ENCODE peak calls at places on chromosomes 11 and 22, in ten cellular contexts. One of them, this sample, is unnamed. For H3K4me1, the result is how much of the 10 kb centered on the place peaks cover.

GRCh38 chr11:39220501-39221230 is 2238.8 kb downstream of the LRRC4C start:
- DNase-seq in PC-9: no peak
- DNase-seq in transverse colon: no peak
- DNase-seq in aorta: no peak
- DNase-seq in SJCRH30: no peak
- DNase-seq in prostate gland: no peak
- DNase-seq in suprapubic skin: no peak
- DNase-seq in stomach: no peak
- DNase-seq in cardiac muscle cell: no peak
- DNase-seq in right lobe of liver: no peak
- DNase-seq in this sample: no peak

GRCh38 chr22:28024422-28024888 is 105.4 kb upstream of the PITPNB start:
- DNase-seq in SJCRH30: no peak
- DNase-seq in suprapubic skin: peak
- DNase-seq in cardiac muscle cell: no peak
- DNase-seq in transverse colon: no peak
- DNase-seq in PC-9: no peak
- DNase-seq in right lobe of liver: peak
- DNase-seq in prostate gland: no peak
- DNase-seq in stomach: peak
- DNase-seq in aorta: peak
- DNase-seq in this sample: no peak

GRCh38 chr22:45262931-45263789 is 21.6 kb upstream of the UPK3A start:
- DNase-seq in stomach: no peak
- DNase-seq in prostate gland: no peak
- DNase-seq in PC-9: no peak
- DNase-seq in cardiac muscle cell: no peak
- DNase-seq in transverse colon: peak
- DNase-seq in suprapubic skin: no peak
- DNase-seq in SJCRH30: no peak
- DNase-seq in aorta: peak
- DNase-seq in right lobe of liver: no peak
- DNase-seq in this sample: no peak

GRCh38 chr11:37449146-37449545 is 851.1 kb upstream of the RAG2 start:
- DNase-seq in SJCRH30: peak
- DNase-seq in right lobe of liver: peak
- DNase-seq in aorta: no peak
- DNase-seq in transverse colon: no peak
- DNase-seq in prostate gland: no peak
- DNase-seq in PC-9: peak
- DNase-seq in suprapubic skin: no peak
- DNase-seq in stomach: no peak
- DNase-seq in cardiac muscle cell: peak
- DNase-seq in this sample: no peak

GRCh38 chr11:44456544-44457270 is 108.8 kb upstream of the CD82 start:
- DNase-seq in aorta: no peak
- DNase-seq in transverse colon: no peak
- DNase-seq in stomach: no peak
- DNase-seq in prostate gland: no peak
- DNase-seq in SJCRH30: peak
- DNase-seq in right lobe of liver: no peak
- DNase-seq in PC-9: peak
- DNase-seq in suprapubic skin: no peak
- DNase-seq in cardiac muscle cell: no peak
- DNase-seq in this sample: no peak

GRCh38 chr11:62186195-62186594 is 3.8 kb upstream of the SCGB1D1 start:
- DNase-seq in suprapubic skin: no peak
- DNase-seq in PC-9: no peak
- DNase-seq in transverse colon: no peak
- DNase-seq in right lobe of liver: no peak
- DNase-seq in SJCRH30: no peak
- DNase-seq in aorta: no peak
- DNase-seq in stomach: no peak
- DNase-seq in prostate gland: no peak
- DNase-seq in cardiac muscle cell: no peak
- DNase-seq in this sample: no peak

GRCh38 chr22:27809226-27809625 is 7.7 kb upstream of the MN1 start:
- DNase-seq in aorta: no peak
- DNase-seq in transverse colon: no peak
- DNase-seq in prostate gland: no peak
- DNase-seq in suprapubic skin: no peak
- DNase-seq in PC-9: no peak
- DNase-seq in stomach: no peak
- DNase-seq in right lobe of liver: no peak
- DNase-seq in SJCRH30: no peak
- DNase-seq in cardiac muscle cell: no peak
- DNase-seq in this sample: no peak

GRCh38 chr11:103649401-103649895 is 387.0 kb upstream of the DDI1 start:
- DNase-seq in transverse colon: no peak
- DNase-seq in cardiac muscle cell: no peak
- DNase-seq in PC-9: no peak
- DNase-seq in SJCRH30: no peak
- DNase-seq in right lobe of liver: no peak
- DNase-seq in stomach: no peak
- DNase-seq in prostate gland: no peak
- DNase-seq in aorta: no peak
- DNase-seq in suprapubic skin: no peak
- DNase-seq in this sample: no peak

GRCh38 chr11:128467610-128468041 is 119.7 kb downstream of the ETS1 start:
- DNase-seq in prostate gland: no peak
- DNase-seq in stomach: no peak
- DNase-seq in SJCRH30: peak
- DNase-seq in transverse colon: no peak
- DNase-seq in aorta: peak
- DNase-seq in suprapubic skin: no peak
- DNase-seq in cardiac muscle cell: no peak
- DNase-seq in right lobe of liver: no peak
- DNase-seq in PC-9: peak
- DNase-seq in this sample: peak

GRCh38 chr11:128465531-128465930 is 121.8 kb downstream of the ETS1 start:
- DNase-seq in right lobe of liver: no peak
- DNase-seq in SJCRH30: no peak
- DNase-seq in aorta: no peak
- DNase-seq in prostate gland: no peak
- DNase-seq in PC-9: no peak
- DNase-seq in stomach: no peak
- DNase-seq in cardiac muscle cell: no peak
- DNase-seq in transverse colon: no peak
- DNase-seq in suprapubic skin: no peak
- DNase-seq in this sample: no peak

GRCh38 chr11:128464878-128465277 is 122.5 kb downstream of the ETS1 start:
- DNase-seq in right lobe of liver: no peak
- DNase-seq in transverse colon: no peak
- DNase-seq in SJCRH30: no peak
- DNase-seq in PC-9: no peak
- DNase-seq in suprapubic skin: no peak
- DNase-seq in stomach: no peak
- DNase-seq in aorta: no peak
- DNase-seq in prostate gland: no peak
- DNase-seq in cardiac muscle cell: no peak
- DNase-seq in this sample: no peak

GRCh38 chr11:128467041-128467440 is 120.3 kb downstream of the ETS1 start:
- DNase-seq in prostate gland: no peak
- DNase-seq in aorta: no peak
- DNase-seq in PC-9: no peak
- DNase-seq in transverse colon: no peak
- DNase-seq in right lobe of liver: no peak
- DNase-seq in suprapubic skin: no peak
- DNase-seq in SJCRH30: no peak
- DNase-seq in stomach: no peak
- DNase-seq in cardiac muscle cell: no peak
- DNase-seq in this sample: no peak

GRCh38 chr11:128465946-128466688 is 121.2 kb downstream of the ETS1 start:
- DNase-seq in transverse colon: no peak
- DNase-seq in right lobe of liver: no peak
- DNase-seq in cardiac muscle cell: no peak
- DNase-seq in aorta: peak
- DNase-seq in prostate gland: no peak
- DNase-seq in stomach: no peak
- DNase-seq in suprapubic skin: no peak
- DNase-seq in SJCRH30: no peak
- DNase-seq in PC-9: no peak
- DNase-seq in this sample: no peak
- H3K4me1 ChIP-seq in transverse colon: under half
- H3K4me1 ChIP-seq in right lobe of liver: under half
- H3K4me1 ChIP-seq in cardiac muscle cell: under half
- H3K4me1 ChIP-seq in aorta: under half
- H3K4me1 ChIP-seq in prostate gland: under half
- H3K4me1 ChIP-seq in stomach: under half
- H3K4me1 ChIP-seq in suprapubic skin: under half
- H3K4me1 ChIP-seq in SJCRH30: under half
- H3K4me1 ChIP-seq in PC-9: under half
- H3K4me1 ChIP-seq in this sample: under half

DNA sequence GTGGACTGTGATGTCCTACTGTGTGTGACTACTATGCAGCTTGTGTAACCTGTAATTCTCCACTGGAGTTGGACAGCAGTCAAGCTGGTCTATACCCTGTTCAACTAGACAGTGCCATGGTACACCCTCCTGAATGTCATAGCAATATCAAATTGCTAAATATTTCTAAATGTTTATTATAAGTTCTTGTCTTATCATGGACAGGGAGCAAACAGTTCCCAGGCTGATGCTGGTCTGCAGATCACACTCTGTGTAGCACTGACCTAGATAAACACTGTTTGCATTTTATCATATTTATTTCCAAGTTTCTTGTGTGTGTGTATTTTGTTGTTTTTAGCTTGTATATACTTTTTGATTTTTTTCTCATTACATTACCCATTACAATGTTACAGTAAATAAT is 22.0 kb downstream of the PARVA start:
- DNase-seq in cardiac muscle cell: no peak
- DNase-seq in stomach: no peak
- DNase-seq in prostate gland: no peak
- DNase-seq in SJCRH30: no peak
- DNase-seq in PC-9: no peak
- DNase-seq in aorta: no peak
- DNase-seq in suprapubic skin: no peak
- DNase-seq in right lobe of liver: no peak
- DNase-seq in transverse colon: no peak
- DNase-seq in this sample: no peak
- H3K4me1 ChIP-seq in cardiac muscle cell: under half
- H3K4me1 ChIP-seq in stomach: under half
- H3K4me1 ChIP-seq in prostate gland: under half
- H3K4me1 ChIP-seq in SJCRH30: under half
- H3K4me1 ChIP-seq in PC-9: under half
- H3K4me1 ChIP-seq in aorta: under half
- H3K4me1 ChIP-seq in suprapubic skin: under half
- H3K4me1 ChIP-seq in right lobe of liver: under half
- H3K4me1 ChIP-seq in transverse colon: under half
- H3K4me1 ChIP-seq in this sample: under half

GRCh38 chr11:12765428-12765827 is 91.2 kb downstream of the TEAD1 start:
- DNase-seq in SJCRH30: peak
- DNase-seq in transverse colon: no peak
- DNase-seq in aorta: no peak
- DNase-seq in suprapubic skin: no peak
- DNase-seq in stomach: no peak
- DNase-seq in PC-9: no peak
- DNase-seq in prostate gland: no peak
- DNase-seq in right lobe of liver: no peak
- DNase-seq in cardiac muscle cell: no peak
- DNase-seq in this sample: no peak

GRCh38 chr11:12768731-12769673 is 94.8 kb downstream of the TEAD1 start:
- DNase-seq in aorta: no peak
- DNase-seq in suprapubic skin: no peak
- DNase-seq in transverse colon: no peak
- DNase-seq in cardiac muscle cell: no peak
- DNase-seq in stomach: no peak
- DNase-seq in SJCRH30: no peak
- DNase-seq in right lobe of liver: no peak
- DNase-seq in prostate gland: no peak
- DNase-seq in PC-9: no peak
- DNase-seq in this sample: no peak

GRCh38 chr11:12767022-12767421 is 92.8 kb downstream of the TEAD1 start:
- DNase-seq in SJCRH30: no peak
- DNase-seq in right lobe of liver: no peak
- DNase-seq in PC-9: no peak
- DNase-seq in suprapubic skin: no peak
- DNase-seq in stomach: no peak
- DNase-seq in aorta: no peak
- DNase-seq in transverse colon: no peak
- DNase-seq in cardiac muscle cell: no peak
- DNase-seq in prostate gland: no peak
- DNase-seq in this sample: no peak

GRCh38 chr11:12769834-12770345 is 95.7 kb downstream of the TEAD1 start:
- DNase-seq in SJCRH30: peak
- DNase-seq in stomach: no peak
- DNase-seq in PC-9: peak
- DNase-seq in cardiac muscle cell: no peak
- DNase-seq in prostate gland: no peak
- DNase-seq in suprapubic skin: no peak
- DNase-seq in aorta: no peak
- DNase-seq in transverse colon: no peak
- DNase-seq in right lobe of liver: no peak
- DNase-seq in this sample: no peak

DNA sequence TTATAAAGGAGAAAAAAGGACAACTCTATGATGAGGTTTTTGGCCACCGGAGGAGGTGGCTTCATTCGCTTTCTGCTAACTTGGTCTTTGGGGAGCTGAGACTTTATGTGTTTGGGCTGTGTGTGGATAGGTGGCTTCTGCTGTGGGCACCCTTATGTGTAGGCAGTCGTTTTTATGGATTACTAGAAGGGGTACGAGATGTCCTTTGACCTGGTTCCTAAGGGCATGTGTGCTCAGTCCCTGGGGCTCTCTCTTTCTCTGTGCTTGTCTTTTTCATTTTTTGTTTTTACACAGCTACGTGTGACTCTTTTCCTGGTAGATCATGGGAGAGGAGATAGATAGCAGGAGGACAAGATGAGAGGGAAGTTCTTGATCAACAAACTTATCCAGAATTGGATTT is 93.4 kb downstream of the TEAD1 start:
- DNase-seq in suprapubic skin: no peak
- DNase-seq in stomach: no peak
- DNase-seq in SJCRH30: no peak
- DNase-seq in right lobe of liver: no peak
- DNase-seq in prostate gland: no peak
- DNase-seq in cardiac muscle cell: no peak
- DNase-seq in transverse colon: no peak
- DNase-seq in PC-9: no peak
- DNase-seq in aorta: no peak
- DNase-seq in this sample: no peak
- H3K4me1 ChIP-seq in suprapubic skin: under half
- H3K4me1 ChIP-seq in stomach: under half
- H3K4me1 ChIP-seq in SJCRH30: under half
- H3K4me1 ChIP-seq in right lobe of liver: under half
- H3K4me1 ChIP-seq in prostate gland: under half
- H3K4me1 ChIP-seq in cardiac muscle cell: under half
- H3K4me1 ChIP-seq in transverse colon: under half
- H3K4me1 ChIP-seq in PC-9: under half
- H3K4me1 ChIP-seq in aorta: under half
- H3K4me1 ChIP-seq in this sample: under half

DNA sequence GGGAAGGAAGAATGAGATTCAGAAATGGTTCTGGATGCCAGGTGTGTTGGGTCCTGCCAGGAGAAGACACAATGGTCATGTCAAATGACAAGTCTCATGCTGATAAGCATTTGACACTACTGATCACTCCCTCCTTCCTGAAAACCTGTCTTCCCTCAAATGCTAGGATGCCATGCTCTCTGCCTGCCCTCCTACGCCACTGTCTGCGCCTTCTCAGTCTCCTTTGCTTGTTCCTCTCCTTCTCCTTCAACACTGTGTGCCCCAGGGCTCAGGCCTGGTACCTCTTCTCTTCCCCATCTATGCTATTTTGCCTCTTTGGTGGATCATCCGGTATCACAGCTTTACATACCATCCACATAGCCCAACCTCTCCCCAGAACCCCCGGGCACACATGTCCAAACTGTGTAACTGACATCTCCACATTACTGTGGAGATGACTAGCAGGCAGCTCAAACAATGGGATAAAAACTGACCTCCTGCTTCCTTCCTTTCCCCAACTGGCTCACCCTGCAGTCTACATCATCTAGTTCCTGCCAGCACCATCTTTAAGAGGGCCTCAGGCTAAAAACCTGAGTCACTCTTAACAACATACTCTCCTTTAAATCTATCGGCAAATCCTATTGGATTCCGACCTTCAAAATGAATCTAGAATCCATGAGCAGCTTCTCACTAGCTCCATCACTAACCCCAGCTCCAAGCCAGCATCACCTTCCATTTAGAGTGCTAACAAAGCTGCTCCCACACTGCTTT is 8.2 kb downstream of the AP1B1 start:
- DNase-seq in aorta: no peak
- DNase-seq in suprapubic skin: no peak
- DNase-seq in stomach: no peak
- DNase-seq in SJCRH30: no peak
- DNase-seq in transverse colon: no peak
- DNase-seq in PC-9: no peak
- DNase-seq in right lobe of liver: no peak
- DNase-seq in prostate gland: no peak
- DNase-seq in cardiac muscle cell: no peak
- DNase-seq in this sample: peak
- H3K4me1 ChIP-seq in aorta: under half
- H3K4me1 ChIP-seq in suprapubic skin: half or more
- H3K4me1 ChIP-seq in stomach: under half
- H3K4me1 ChIP-seq in SJCRH30: under half
- H3K4me1 ChIP-seq in transverse colon: under half
- H3K4me1 ChIP-seq in PC-9: half or more
- H3K4me1 ChIP-seq in right lobe of liver: under half
- H3K4me1 ChIP-seq in prostate gland: under half
- H3K4me1 ChIP-seq in cardiac muscle cell: under half
- H3K4me1 ChIP-seq in this sample: under half